ENCODE peak calls at places on chromosomes 5 and 9, in seven cellular contexts. Z is heart right ventricle, Q is PC-9, X is tibial nerve, F is PC-3, R is left ventricle myocardium inferior, L is K562. V is an unnamed sample.

GRCh38 chr5:14457475-14457874 is 124.1 kb upstream of the OTULINL start:
- DNase-seq in Q (no peak), X (no peak), L (no peak), R (no peak), Z (no peak), F (no peak), V (no peak)

GRCh38 chr5:130141689-130142320 is 237.5 kb downstream of the CHSY3 start:
- DNase-seq in R (no peak), Z (peak; percentile 15), Q (peak; percentile 16), X (no peak), L (peak; percentile 2), F (peak; percentile 55), V (no peak)

GRCh38 chr5:74067748-74068541 is 441.9 kb downstream of the ARHGEF28 start:
- DNase-seq in Z (no peak), X (no peak), F (peak; percentile 84), L (no peak), R (no peak), Q (no peak), V (no peak)

GRCh38 chr9:20041717-20042116 is 252.9 kb upstream of the SLC24A2 start:
- DNase-seq in X (no peak), L (no peak), R (no peak), Q (no peak), F (no peak), Z (peak; percentile 11), V (no peak)

GRCh38 chr9:100937377-100937776 is 91.2 kb upstream of the PLPPR1 start:
- DNase-seq in F (no peak), Q (no peak), X (no peak), Z (no peak), L (no peak), R (no peak), V (no peak)

GRCh38 chr9:19641046-19641445 is 147.8 kb downstream of the SLC24A2 start:
- DNase-seq in Q (no peak), R (no peak), L (peak; percentile 11), Z (no peak), F (peak; percentile 3), X (no peak), V (no peak)

GRCh38 chr5:170306381-170306790 is 8.8 kb upstream of the LCP2 start:
- DNase-seq in Z (peak; percentile 45), X (peak; percentile 42), F (no peak), Q (no peak), R (peak; percentile 59), L (peak; percentile 86), V (peak; percentile 86)

GRCh38 chr9:117772960-117773359 is 68.8 kb downstream of the TLR4 start:
- DNase-seq in X (no peak), R (no peak), Z (no peak), F (no peak), Q (no peak), L (no peak), V (no peak)

GRCh38 chr9:3751125-3751758 is 225.4 kb upstream of the RFX3 start:
- DNase-seq in Z (no peak), R (no peak), L (no peak), F (peak; percentile 57), X (no peak), Q (peak; percentile 33), V (no peak)

GRCh38 chr5:82707741-82708140 is 369.5 kb downstream of the TMEM167A start:
- DNase-seq in X (no peak), Z (no peak), L (no peak), F (peak; percentile 84), R (no peak), Q (no peak), V (no peak)

DNA sequence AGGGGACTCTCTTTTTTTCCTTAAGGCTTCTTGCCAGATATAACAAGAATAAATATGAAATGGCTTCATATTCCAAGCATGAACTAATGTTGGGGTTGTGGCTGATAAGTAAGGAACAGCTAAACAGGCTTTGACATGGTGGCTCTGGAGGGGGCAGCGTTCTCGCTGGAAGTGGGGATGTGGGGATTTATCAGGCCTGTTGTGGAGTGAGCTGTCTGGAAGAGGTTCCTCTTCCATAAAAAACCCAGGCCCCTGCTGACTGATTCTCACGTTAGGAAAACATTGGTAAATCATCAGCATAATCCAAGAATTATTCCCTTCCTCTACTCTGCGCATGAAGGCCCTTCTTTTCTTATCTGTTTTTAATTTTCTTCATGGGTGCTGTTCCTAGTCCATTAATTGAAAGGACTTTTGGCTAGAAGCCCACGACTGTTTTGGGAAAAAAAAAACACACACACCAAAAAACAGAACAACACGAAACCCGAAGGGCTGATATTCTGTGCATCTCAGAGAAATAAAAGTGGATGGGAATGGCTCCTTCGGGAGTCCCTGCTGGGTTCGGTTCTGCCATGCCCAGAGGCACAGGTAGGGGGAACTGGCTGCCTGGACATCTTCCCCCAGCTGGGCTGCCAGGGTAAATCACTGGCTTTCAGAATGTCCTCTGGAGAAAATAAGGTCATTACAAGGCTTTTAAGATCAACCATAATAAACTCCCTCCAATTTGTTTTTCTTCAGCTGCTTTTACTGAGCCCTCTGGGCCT is 297.0 kb downstream of the SLIT3 start:
- DNase-seq in X (no peak), R (no peak), Q (no peak), F (no peak), L (no peak), Z (no peak), V (no peak)
- TF ChIP-seq CTCF in X (peak; percentile 23), R (peak; percentile 39), Q (no peak), F (peak; percentile 47), L (no peak), Z (peak; percentile 26), V (no peak)

DNA sequence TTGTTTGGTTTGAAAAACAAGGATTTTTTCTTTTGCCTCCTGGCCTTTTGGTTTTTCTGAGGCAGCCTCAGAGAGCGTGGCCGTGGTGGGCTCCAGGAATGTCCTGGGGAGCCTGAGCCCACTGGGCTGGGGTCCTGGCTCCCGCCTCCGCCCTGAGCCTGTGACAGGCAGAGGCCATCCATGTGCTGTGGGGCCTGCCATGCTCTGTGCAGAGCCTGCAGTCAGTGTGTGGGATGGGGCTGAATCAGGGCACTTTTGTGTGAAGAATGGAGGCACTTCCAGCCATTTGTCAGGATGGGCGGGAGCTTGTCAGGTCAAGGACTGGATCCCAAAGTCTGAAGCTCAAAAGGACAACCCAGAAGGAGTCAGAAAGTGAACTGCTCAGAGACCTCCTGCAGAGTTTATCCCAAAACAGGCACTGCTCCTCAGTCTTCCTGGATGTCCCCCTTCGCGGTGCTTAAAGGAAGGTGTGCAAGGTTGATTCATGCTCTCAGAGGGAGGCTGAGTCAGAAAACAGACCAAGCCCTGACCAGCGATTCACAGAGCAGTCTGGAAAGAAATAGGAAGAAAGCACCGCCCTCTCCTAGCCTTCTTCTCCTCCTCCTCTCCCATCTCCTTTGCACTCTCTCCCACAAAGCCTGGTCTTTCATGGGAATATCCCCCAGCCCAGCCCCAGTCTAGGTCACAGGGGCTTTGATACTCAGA is 53.2 kb downstream of the MVB12B start:
- DNase-seq in L (no peak), R (no peak), Q (no peak), Z (no peak), F (peak; percentile 66), X (no peak), V (no peak)
- H3K27ac ChIP-seq in L (no peak overlapping the region), R (no peak overlapping the region), Q (no peak overlapping the region), Z (no peak overlapping the region), F (no peak overlapping the region), X (peak overlapping the region; percentile 88), V (no peak overlapping the region)

DNA sequence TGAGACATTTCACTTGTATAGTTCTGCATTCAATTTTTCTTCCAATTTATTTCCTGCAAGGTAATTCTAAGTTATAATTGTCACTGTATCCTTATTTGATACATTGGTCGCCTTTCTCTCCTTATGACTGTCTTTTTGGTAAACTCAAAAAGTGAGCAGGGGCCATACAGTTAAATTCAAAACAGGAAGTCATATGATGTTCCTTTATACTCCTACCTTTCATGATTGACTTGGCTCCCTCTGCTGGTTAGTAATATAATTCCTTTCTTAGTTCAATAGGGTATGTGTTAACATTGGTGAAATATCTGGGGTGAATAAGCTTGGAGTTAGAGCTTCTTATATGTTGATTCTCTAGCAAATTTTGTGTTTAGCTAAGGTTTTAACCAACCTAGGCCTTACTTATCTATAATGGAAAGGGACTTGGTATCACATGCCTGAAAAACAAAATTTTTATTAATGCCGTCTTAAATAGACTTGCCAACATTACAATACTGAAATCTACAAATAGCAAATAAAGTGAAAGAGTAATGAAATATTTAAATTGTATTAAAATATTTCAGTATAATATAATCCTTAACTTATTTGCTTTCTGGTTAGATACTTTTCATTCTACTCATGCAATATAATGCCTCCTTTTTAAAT is 6.0 kb upstream of the NIPBL start:
- DNase-seq in X (no peak), Z (no peak), L (peak; percentile 82), F (peak; percentile 87), R (no peak), Q (no peak), V (no peak)
- TF ChIP-seq CTCF in X (peak; percentile 63), Z (peak; percentile 69), L (peak; percentile 86), F (peak; percentile 82), R (peak; percentile 74), Q (peak; percentile 86), V (peak; percentile 41)

GRCh38 chr5:89351975-89352374 is 469.0 kb upstream of the MEF2C start:
- DNase-seq in R (no peak), F (peak; percentile 76), L (no peak), Z (no peak), Q (no peak), X (no peak), V (no peak)
- H3K27ac ChIP-seq in R (no peak overlapping the region), F (peak overlapping the region; percentile 78), L (no peak overlapping the region), Z (no peak overlapping the region), Q (no peak overlapping the region), X (no peak overlapping the region), V (no peak overlapping the region)

DNA sequence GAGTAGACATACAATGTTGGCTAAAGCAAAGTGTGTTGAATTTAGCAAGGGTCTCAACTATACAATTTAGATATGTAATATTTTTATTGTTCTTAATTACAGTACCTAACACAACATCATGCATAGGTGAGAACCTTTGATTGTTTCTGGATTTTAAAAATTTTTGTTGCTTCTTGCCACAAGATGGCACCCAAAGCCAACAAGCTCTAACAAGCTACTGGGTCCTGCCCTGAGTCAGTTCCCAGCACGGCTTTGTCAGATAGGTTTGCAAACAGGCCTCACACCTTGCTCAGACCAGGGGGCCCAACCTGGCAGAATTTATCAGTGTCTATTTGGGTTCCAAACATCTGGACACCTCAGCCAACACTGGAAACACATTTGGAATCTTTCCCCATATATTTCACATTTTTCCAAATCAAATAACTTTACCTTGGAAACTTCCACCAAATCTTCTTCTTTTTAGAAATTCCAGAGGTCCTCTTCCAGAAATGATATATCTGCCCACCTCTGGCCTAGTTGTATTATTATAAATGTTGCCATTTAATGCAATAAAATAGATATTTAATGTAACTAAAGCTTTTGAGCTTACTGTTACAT is 49.5 kb upstream of the EGFLAM start:
- DNase-seq in Z (no peak), Q (peak; percentile 32), R (no peak), X (no peak), L (peak; percentile 69), F (peak; percentile 74), V (no peak)
- TF ChIP-seq CTCF in Z (peak; percentile 59), Q (peak; percentile 63), R (peak; percentile 59), X (peak; percentile 11), L (peak; percentile 83), F (peak; percentile 80), V (no peak)

GRCh38 chr5:177474845-177475562 is 1.6 kb upstream of the DBN1 start:
- DNase-seq in L (no peak), Q (no peak), Z (no peak), R (no peak), F (no peak), X (no peak), V (no peak)
- H3K27ac ChIP-seq in L (peak overlapping the region; percentile 19), Q (no peak overlapping the region), Z (no peak overlapping the region), R (peak overlapping the region; percentile 92), F (no peak overlapping the region), X (peak overlapping the region; percentile 93), V (peak overlapping the region; percentile 95)